ENCODE peak calls at places on chromosomes 4 and X, in eight cellular contexts. One of them, this sample, is unnamed.
A peak's percentile ranks its signal among the peaks of the same experiment; 100 is the strongest.

GRCh38 chrX:16114640-16115039 is 8.7 kb upstream of the GRPR start:
- DNase-seq in fibroblast of lung: peak; percentile 81
- DNase-seq in tibial artery: no peak
- DNase-seq in stomach: no peak
- DNase-seq in H9: no peak
- DNase-seq in colonic mucosa: no peak
- DNase-seq in PC-9: no peak
- DNase-seq in MM.1S: no peak
- DNase-seq in this sample: no peak

GRCh38 chr4:183722738-183723560 is 63.9 kb downstream of the TRAPPC11 start:
- DNase-seq in fibroblast of lung: peak; percentile 37
- DNase-seq in tibial artery: no peak
- DNase-seq in colonic mucosa: peak; percentile 84
- DNase-seq in MM.1S: peak; percentile 98
- DNase-seq in PC-9: peak; percentile 72
- DNase-seq in stomach: peak; percentile 81
- DNase-seq in H9: peak; percentile 85
- DNase-seq in this sample: no peak

GRCh38 chrX:43559643-43560042 is 96.5 kb upstream of the MAOA start:
- DNase-seq in PC-9: peak; percentile 4
- DNase-seq in tibial artery: peak; percentile 66
- DNase-seq in colonic mucosa: peak; percentile 71
- DNase-seq in MM.1S: peak; percentile 31
- DNase-seq in fibroblast of lung: peak; percentile 9
- DNase-seq in stomach: peak; percentile 40
- DNase-seq in H9: peak; percentile 77
- DNase-seq in this sample: no peak

GRCh38 chrX:133434197-133434820 is 19.0 kb upstream of the GPC4 start:
- DNase-seq in MM.1S: no peak
- DNase-seq in tibial artery: no peak
- DNase-seq in stomach: no peak
- DNase-seq in H9: no peak
- DNase-seq in colonic mucosa: no peak
- DNase-seq in PC-9: no peak
- DNase-seq in fibroblast of lung: no peak
- DNase-seq in this sample: no peak

GRCh38 chr4:25106363-25107151 is 53.7 kb downstream of the SEPSECS start:
- DNase-seq in PC-9: no peak
- DNase-seq in colonic mucosa: no peak
- DNase-seq in fibroblast of lung: no peak
- DNase-seq in H9: peak; percentile 9
- DNase-seq in stomach: no peak
- DNase-seq in MM.1S: no peak
- DNase-seq in tibial artery: no peak
- DNase-seq in this sample: no peak

GRCh38 chrX:72296991-72297390 is 8.7 kb downstream of the CITED1 start:
- DNase-seq in fibroblast of lung: no peak
- DNase-seq in colonic mucosa: no peak
- DNase-seq in tibial artery: no peak
- DNase-seq in H9: no peak
- DNase-seq in PC-9: no peak
- DNase-seq in stomach: no peak
- DNase-seq in MM.1S: no peak
- DNase-seq in this sample: no peak

GRCh38 chr4:36285784-36286480 is 4.5 kb downstream of the DTHD1 start:
- DNase-seq in tibial artery: no peak
- DNase-seq in fibroblast of lung: no peak
- DNase-seq in stomach: no peak
- DNase-seq in PC-9: no peak
- DNase-seq in colonic mucosa: peak; percentile 27
- DNase-seq in H9: no peak
- DNase-seq in MM.1S: peak; percentile 61
- DNase-seq in this sample: no peak

GRCh38 chr4:181688886-181689285 is 554.3 kb upstream of the TENM3 start:
- DNase-seq in tibial artery: no peak
- DNase-seq in H9: no peak
- DNase-seq in fibroblast of lung: peak; percentile 78
- DNase-seq in MM.1S: no peak
- DNase-seq in stomach: no peak
- DNase-seq in colonic mucosa: no peak
- DNase-seq in PC-9: no peak
- DNase-seq in this sample: no peak

GRCh38 chrX:54920610-54921426 is at the start of gene TRO:
- DNase-seq in fibroblast of lung: peak; percentile 29
- DNase-seq in stomach: no peak
- DNase-seq in colonic mucosa: no peak
- DNase-seq in tibial artery: no peak
- DNase-seq in MM.1S: no peak
- DNase-seq in PC-9: no peak
- DNase-seq in H9: peak; percentile 67
- DNase-seq in this sample: no peak

GRCh38 chr4:142696334-142697122 is 149.6 kb downstream of the INPP4B start:
- DNase-seq in tibial artery: no peak
- DNase-seq in H9: no peak
- DNase-seq in fibroblast of lung: no peak
- DNase-seq in colonic mucosa: no peak
- DNase-seq in stomach: no peak
- DNase-seq in PC-9: no peak
- DNase-seq in MM.1S: no peak
- DNase-seq in this sample: no peak

GRCh38 chrX:125398959-125399440 is 79.3 kb downstream of the TEX13C start:
- DNase-seq in tibial artery: no peak
- DNase-seq in MM.1S: no peak
- DNase-seq in fibroblast of lung: no peak
- DNase-seq in colonic mucosa: no peak
- DNase-seq in stomach: no peak
- DNase-seq in PC-9: no peak
- DNase-seq in H9: no peak
- DNase-seq in this sample: no peak

GRCh38 chr4:145195167-145195952 is 15.0 kb upstream of the OTUD4 start:
- DNase-seq in tibial artery: no peak
- DNase-seq in fibroblast of lung: no peak
- DNase-seq in stomach: no peak
- DNase-seq in H9: no peak
- DNase-seq in MM.1S: peak; percentile 70
- DNase-seq in colonic mucosa: no peak
- DNase-seq in PC-9: peak; percentile 46
- DNase-seq in this sample: no peak

DNA sequence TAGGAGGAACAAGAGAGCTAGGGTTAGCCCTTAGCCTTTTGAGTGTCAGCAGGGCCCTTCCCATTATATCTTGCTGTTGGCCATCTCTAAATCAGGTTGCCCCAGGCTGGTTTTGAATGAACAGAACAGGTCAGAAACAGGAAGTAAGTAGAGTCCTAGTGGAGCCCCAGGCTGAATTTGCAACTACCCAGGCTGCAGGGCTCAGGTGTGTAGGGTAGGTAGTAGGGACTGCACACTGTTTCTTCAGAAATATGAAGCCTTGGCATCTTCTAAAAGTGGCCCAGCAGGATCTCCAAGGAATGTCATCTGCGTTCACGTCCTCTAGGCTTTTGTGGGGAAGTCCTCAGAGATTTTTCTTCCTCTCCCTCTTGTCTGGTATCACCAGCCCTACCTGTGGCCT is 90.2 kb downstream of the ADGRG4 start:
- DNase-seq in MM.1S: no peak
- DNase-seq in tibial artery: no peak
- DNase-seq in PC-9: peak; percentile 46
- DNase-seq in fibroblast of lung: no peak
- DNase-seq in stomach: no peak
- DNase-seq in colonic mucosa: no peak
- DNase-seq in H9: no peak
- DNase-seq in this sample: no peak
- H3K27me3 ChIP-seq in MM.1S: no peaks in the 10 kb centered on the region
- H3K27me3 ChIP-seq in tibial artery: no peaks in the 10 kb centered on the region
- H3K27me3 ChIP-seq in PC-9: no peaks in the 10 kb centered on the region
- H3K27me3 ChIP-seq in fibroblast of lung: no peaks in the 10 kb centered on the region
- H3K27me3 ChIP-seq in stomach: no peaks in the 10 kb centered on the region
- H3K27me3 ChIP-seq in colonic mucosa: no peaks in the 10 kb centered on the region
- H3K27me3 ChIP-seq in H9: no peaks in the 10 kb centered on the region
- H3K27me3 ChIP-seq in this sample: no peaks in the 10 kb centered on the region

DNA sequence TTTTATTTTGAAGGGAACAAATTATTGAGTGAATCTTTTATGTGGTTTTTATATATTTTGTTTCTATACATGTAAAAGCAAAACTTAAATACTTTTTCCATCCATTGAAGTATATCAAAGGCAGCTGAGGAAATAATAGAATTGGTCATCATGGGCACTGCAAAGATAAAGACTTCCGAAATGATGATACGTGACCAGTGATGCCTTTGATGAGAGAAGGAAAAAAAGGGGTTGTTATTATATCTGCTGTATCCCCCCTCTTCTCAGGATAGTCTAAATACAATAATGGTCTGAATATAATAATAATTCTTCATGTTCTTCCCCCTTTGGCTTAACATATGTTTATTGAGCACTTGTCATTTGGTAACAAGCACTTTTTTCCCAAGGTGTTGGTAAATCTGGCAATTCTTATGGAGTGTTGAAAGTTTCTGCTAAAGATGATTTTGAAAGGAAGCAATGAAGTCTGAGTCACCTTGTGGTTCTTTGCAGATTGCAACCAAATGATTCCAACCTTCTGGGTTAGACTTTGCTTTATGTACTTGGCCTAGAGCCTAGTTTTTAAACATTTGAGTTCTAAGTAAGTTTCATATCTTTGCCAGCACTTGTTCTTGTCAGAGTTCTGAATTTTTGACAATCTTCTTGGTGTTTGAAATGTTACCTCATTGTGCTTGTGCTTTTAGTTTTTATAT is 60.8 kb downstream of the USP9X start:
- DNase-seq in H9: no peak
- DNase-seq in stomach: no peak
- DNase-seq in fibroblast of lung: peak; percentile 92
- DNase-seq in MM.1S: no peak
- DNase-seq in tibial artery: no peak
- DNase-seq in colonic mucosa: no peak
- DNase-seq in PC-9: no peak
- DNase-seq in this sample: no peak
- TF ChIP-seq CTCF in H9: no peak
- TF ChIP-seq CTCF in stomach: no peak
- TF ChIP-seq CTCF in fibroblast of lung: peak; percentile 7
- TF ChIP-seq CTCF in MM.1S: no peak
- TF ChIP-seq CTCF in tibial artery: no peak
- TF ChIP-seq CTCF in colonic mucosa: no peak
- TF ChIP-seq CTCF in PC-9: no peak
- TF ChIP-seq CTCF in this sample: no peak

GRCh38 chrX:23331701-23332100 is 2.9 kb upstream of the PTCHD1 start:
- DNase-seq in PC-9: no peak
- DNase-seq in tibial artery: no peak
- DNase-seq in colonic mucosa: no peak
- DNase-seq in MM.1S: no peak
- DNase-seq in H9: peak; percentile 51
- DNase-seq in stomach: no peak
- DNase-seq in fibroblast of lung: no peak
- DNase-seq in this sample: no peak
- H3K27me3 ChIP-seq in PC-9: no peaks in the 10 kb centered on the region
- H3K27me3 ChIP-seq in tibial artery: no peaks in the 10 kb centered on the region
- H3K27me3 ChIP-seq in colonic mucosa: peaks cover 27% of the 10 kb centered on the region
- H3K27me3 ChIP-seq in MM.1S: no peaks in the 10 kb centered on the region
- H3K27me3 ChIP-seq in H9: peaks cover 7% of the 10 kb centered on the region
- H3K27me3 ChIP-seq in stomach: peaks cover 8% of the 10 kb centered on the region
- H3K27me3 ChIP-seq in fibroblast of lung: peaks cover 15% of the 10 kb centered on the region
- H3K27me3 ChIP-seq in this sample: peaks cover 49% of the 10 kb centered on the region

GRCh38 chr4:3010577-3010976 is 47.2 kb downstream of the GRK4 start:
- DNase-seq in fibroblast of lung: no peak
- DNase-seq in PC-9: no peak
- DNase-seq in colonic mucosa: no peak
- DNase-seq in tibial artery: no peak
- DNase-seq in MM.1S: no peak
- DNase-seq in H9: no peak
- DNase-seq in stomach: no peak
- DNase-seq in this sample: no peak

GRCh38 chr4:3010998-3011397 is 47.6 kb downstream of the GRK4 start:
- DNase-seq in fibroblast of lung: peak; percentile 75
- DNase-seq in tibial artery: no peak
- DNase-seq in PC-9: no peak
- DNase-seq in colonic mucosa: no peak
- DNase-seq in MM.1S: no peak
- DNase-seq in H9: no peak
- DNase-seq in stomach: no peak
- DNase-seq in this sample: no peak

GRCh38 chr4:3011456-3012220 is 48.3 kb downstream of the GRK4 start:
- DNase-seq in H9: no peak
- DNase-seq in tibial artery: no peak
- DNase-seq in PC-9: no peak
- DNase-seq in MM.1S: no peak
- DNase-seq in fibroblast of lung: no peak
- DNase-seq in stomach: no peak
- DNase-seq in colonic mucosa: no peak
- DNase-seq in this sample: no peak

GRCh38 chr4:3007724-3008123 is 44.4 kb downstream of the GRK4 start:
- DNase-seq in MM.1S: no peak
- DNase-seq in PC-9: no peak
- DNase-seq in tibial artery: no peak
- DNase-seq in stomach: no peak
- DNase-seq in fibroblast of lung: no peak
- DNase-seq in colonic mucosa: no peak
- DNase-seq in H9: no peak
- DNase-seq in this sample: no peak

GRCh38 chr4:3009422-3009821 is 46.1 kb downstream of the GRK4 start:
- DNase-seq in colonic mucosa: no peak
- DNase-seq in stomach: no peak
- DNase-seq in PC-9: no peak
- DNase-seq in MM.1S: no peak
- DNase-seq in fibroblast of lung: peak; percentile 15
- DNase-seq in H9: peak; percentile 47
- DNase-seq in tibial artery: no peak
- DNase-seq in this sample: no peak
- TF ChIP-seq CTCF in colonic mucosa: no peak
- TF ChIP-seq CTCF in stomach: no peak
- TF ChIP-seq CTCF in PC-9: no peak
- TF ChIP-seq CTCF in MM.1S: no peak
- TF ChIP-seq CTCF in fibroblast of lung: no peak
- TF ChIP-seq CTCF in H9: peak; percentile 59
- TF ChIP-seq CTCF in tibial artery: no peak
- TF ChIP-seq CTCF in this sample: peak; percentile 52

DNA sequence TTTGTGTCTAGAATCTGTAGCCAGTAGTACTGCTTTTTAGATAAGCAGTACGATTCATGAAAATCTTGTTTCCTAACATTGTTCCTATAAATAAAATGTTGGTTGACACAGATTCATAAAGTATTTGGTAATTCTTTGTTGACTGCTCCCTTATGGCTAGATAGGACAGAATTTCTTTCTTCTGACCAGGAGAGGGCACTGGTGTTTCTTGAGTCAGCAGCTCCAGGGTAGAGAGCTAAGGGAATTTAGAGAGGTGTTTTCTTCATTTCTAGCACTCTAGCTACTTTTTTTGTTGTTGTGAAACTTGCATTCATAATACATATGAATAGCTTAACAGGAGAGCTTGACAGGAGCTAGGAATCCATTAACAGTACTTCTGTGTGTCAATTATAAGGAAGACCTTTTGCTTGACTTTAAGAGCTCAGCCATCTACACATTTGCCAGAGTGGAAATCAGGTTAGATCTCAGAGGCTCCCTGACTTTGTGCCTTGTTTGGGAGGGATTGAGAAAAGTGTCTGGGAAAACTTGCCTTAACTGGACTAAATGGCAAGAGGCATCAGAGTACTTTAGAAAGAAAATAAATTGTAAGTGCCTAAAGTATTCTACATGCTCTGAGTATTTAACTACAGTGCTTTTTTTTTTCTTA is 756.1 kb downstream of the SH3BGRL start:
- DNase-seq in H9: no peak
- DNase-seq in tibial artery: no peak
- DNase-seq in MM.1S: peak; percentile 82
- DNase-seq in PC-9: no peak
- DNase-seq in fibroblast of lung: peak; percentile 0
- DNase-seq in colonic mucosa: no peak
- DNase-seq in stomach: no peak
- DNase-seq in this sample: no peak
- H3K27me3 ChIP-seq in H9: no peaks in the 10 kb centered on the region
- H3K27me3 ChIP-seq in tibial artery: no peaks in the 10 kb centered on the region
- H3K27me3 ChIP-seq in MM.1S: no peaks in the 10 kb centered on the region
- H3K27me3 ChIP-seq in PC-9: no peaks in the 10 kb centered on the region
- H3K27me3 ChIP-seq in fibroblast of lung: no peaks in the 10 kb centered on the region
- H3K27me3 ChIP-seq in colonic mucosa: no peaks in the 10 kb centered on the region
- H3K27me3 ChIP-seq in stomach: no peaks in the 10 kb centered on the region
- H3K27me3 ChIP-seq in this sample: no peaks in the 10 kb centered on the region

This sample was measured in RWPE2.